ENCODE peak calls at places on chromosomes 16 and 17, in six cellular contexts. A is IMR-90, Z is cardiac fibroblast, B is ascending aorta, H is neural progenitor cell, N is thyroid gland. I is an unnamed sample.

GRCh38 chr16:29734826-29735225 is 11.0 kb downstream of the C16orf54 start:
- DNase-seq in A (peak), Z (no peak), N (no peak), B (no peak), H (no peak), I (no peak)

GRCh38 chr16:81693467-81694303 is 85.4 kb upstream of the PLCG2 start:
- DNase-seq in Z (no peak), A (peak), B (no peak), N (no peak), H (no peak), I (peak)

GRCh38 chr17:15513058-15513858 is 45.8 kb upstream of the CDRT4 start:
- DNase-seq in Z (peak), H (no peak), N (peak), B (no peak), A (peak), I (no peak)

GRCh38 chr17:79987187-79987889 is 48.3 kb downstream of the TBC1D16 start:
- DNase-seq in N (no peak), Z (no peak), B (no peak), H (peak), A (no peak), I (peak)

GRCh38 chr17:29760771-29761682 is 138.3 kb upstream of the CORO6 start:
- DNase-seq in H (peak), A (peak), B (peak), N (peak), Z (peak), I (peak)

GRCh38 chr17:47636273-47637030 is 13.3 kb upstream of the KPNB1 start:
- DNase-seq in H (no peak), N (no peak), B (no peak), A (no peak), Z (no peak), I (no peak)

GRCh38 chr17:46942441-46943217 is 19.7 kb downstream of the GOSR2 start:
- DNase-seq in B (no peak), A (peak), Z (peak), N (peak), H (peak), I (peak)

GRCh38 chr17:48556534-48557401 is 11.9 kb upstream of the HOXB2 start:
- DNase-seq in N (no peak), H (no peak), Z (no peak), A (peak), B (no peak), I (no peak)

GRCh38 chr16:16095646-16096045 is 127.6 kb downstream of the ABCC6 start:
- DNase-seq in Z (peak), A (peak), H (no peak), B (no peak), N (no peak), I (peak)

GRCh38 chr16:31008154-31008950 is 2.1 kb downstream of the STX1B start:
- DNase-seq in N (no peak), Z (no peak), H (no peak), A (peak), B (no peak), I (no peak)

GRCh38 chr16:30142672-30143346 is 19.8 kb upstream of the MAPK3 start:
- DNase-seq in H (peak), Z (no peak), B (no peak), A (no peak), N (no peak), I (no peak)

GRCh38 chr16:88747588-88748301 is 37.3 kb downstream of the PIEZO1 start:
- DNase-seq in B (no peak), H (no peak), N (no peak), A (no peak), Z (no peak), I (no peak)

GRCh38 chr16:23286131-23286532 is 16.0 kb upstream of the SCNN1B start:
- DNase-seq in A (peak), B (no peak), N (no peak), H (no peak), Z (no peak), I (no peak)

GRCh38 chr17:46883871-46884270 is 32.5 kb downstream of the WNT9B start:
- DNase-seq in N (no peak), H (no peak), B (no peak), Z (no peak), A (no peak), I (no peak)

GRCh38 chr17:17372856-17373520 is 69.8 kb downstream of the NT5M start:
- DNase-seq in B (no peak), H (peak), Z (no peak), N (peak), A (no peak), I (no peak)

GRCh38 chr17:13941781-13942180 is 127.5 kb upstream of the COX10 start:
- DNase-seq in N (no peak), A (no peak), H (no peak), Z (no peak), B (no peak), I (no peak)

GRCh38 chr17:47227862-47228261 is 18.7 kb downstream of the MYL4 start:
- DNase-seq in H (no peak), N (no peak), A (no peak), Z (no peak), B (no peak), I (no peak)

GRCh38 chr16:28042856-28043255 is 20.7 kb downstream of the GSG1L start:
- DNase-seq in B (no peak), A (peak), Z (peak), N (no peak), H (no peak), I (no peak)

GRCh38 chr17:64196626-64197025 is 66.4 kb downstream of the TEX2 start:
- DNase-seq in N (no peak), Z (peak), H (no peak), A (peak), B (no peak), I (peak)

GRCh38 chr17:77385750-77386501 is 245.2 kb downstream of the SEC14L1 start:
- DNase-seq in H (no peak), B (no peak), A (no peak), N (peak), Z (peak), I (peak)

GRCh38 chr16:27313422-27314160 is at the start of gene IL4R:
- DNase-seq in Z (peak), A (peak), B (peak), N (peak), H (peak), I (peak)

GRCh38 chr16:8848939-8849391 is 19.8 kb downstream of the CARHSP1 start:
- DNase-seq in B (no peak), N (no peak), A (peak), H (no peak), Z (no peak), I (peak)

GRCh38 chr16:50306287-50306686 is 39.9 kb downstream of the ADCY7 start:
- DNase-seq in H (no peak), Z (no peak), N (peak), B (no peak), A (no peak), I (no peak)

GRCh38 chr17:78257810-78258322 is 26.4 kb downstream of the TMEM235 start:
- DNase-seq in Z (peak), H (no peak), N (no peak), B (no peak), A (peak), I (peak)

GRCh38 chr17:50518265-50519023 is 10.2 kb downstream of the MYCBPAP start:
- DNase-seq in Z (no peak), B (no peak), H (no peak), A (no peak), N (peak), I (peak)

GRCh38 chr16:46883353-46883689 is 841 bp upstream of the GPT2 start:
- DNase-seq in A (no peak), Z (no peak), B (no peak), N (no peak), H (peak), I (no peak)

GRCh38 chr17:81931557-81932332 is 4.2 kb upstream of the MAFG start:
- DNase-seq in Z (no peak), H (no peak), N (no peak), B (no peak), A (no peak), I (no peak)

GRCh38 chr17:1590031-1590746 is 27.6 kb upstream of the PITPNA start:
- DNase-seq in B (no peak), H (no peak), N (peak), Z (peak), A (peak), I (peak)

GRCh38 chr16:89038221-89038721 is 55.4 kb upstream of the ACSF3 start:
- DNase-seq in A (no peak), N (no peak), H (no peak), B (no peak), Z (no peak), I (no peak)

GRCh38 chr16:12191102-12191501 is 214.6 kb downstream of the SNX29 start:
- DNase-seq in N (no peak), B (no peak), A (no peak), Z (no peak), H (no peak), I (no peak)

GRCh38 chr16:70725024-70725911 is 39.4 kb upstream of the MTSS2 start:
- DNase-seq in B (no peak), N (peak), Z (peak), A (no peak), H (no peak), I (peak)

GRCh38 chr16:85274924-85275323 is 162.7 kb upstream of the CIBAR2 start:
- DNase-seq in A (no peak), N (no peak), H (no peak), Z (no peak), B (no peak), I (peak)

GRCh38 chr17:79322216-79323123 is 247.8 kb downstream of the ENGASE start:
- DNase-seq in Z (no peak), B (no peak), N (no peak), A (no peak), H (no peak), I (no peak)

GRCh38 chr17:27323538-27324212 is 29.8 kb downstream of the WSB1 start:
- DNase-seq in H (no peak), Z (peak), B (no peak), N (peak), A (peak), I (peak)

GRCh38 chr17:65593092-65593869 is 31.8 kb upstream of the AXIN2 start:
- DNase-seq in B (no peak), H (no peak), Z (no peak), N (no peak), A (no peak), I (no peak)

GRCh38 chr16:51164167-51164566 is 13.1 kb upstream of the SALL1 start:
- DNase-seq in N (no peak), B (no peak), H (no peak), Z (no peak), A (peak), I (no peak)

GRCh38 chr17:57284583-57284982 is 28.3 kb downstream of the MSI2 start:
- DNase-seq in H (no peak), N (no peak), B (no peak), Z (no peak), A (no peak), I (no peak)

GRCh38 chr17:41528959-41529353 is 848 bp upstream of the KRT19 start:
- DNase-seq in N (peak), A (no peak), B (no peak), H (peak), Z (no peak), I (no peak)

GRCh38 chr17:14014647-14015046 is 54.7 kb upstream of the COX10 start:
- DNase-seq in Z (peak), A (peak), B (no peak), N (no peak), H (no peak), I (no peak)

GRCh38 chr16:12319464-12320030 is 343.0 kb downstream of the SNX29 start:
- DNase-seq in A (no peak), Z (no peak), H (no peak), N (peak), B (no peak), I (no peak)

DNA sequence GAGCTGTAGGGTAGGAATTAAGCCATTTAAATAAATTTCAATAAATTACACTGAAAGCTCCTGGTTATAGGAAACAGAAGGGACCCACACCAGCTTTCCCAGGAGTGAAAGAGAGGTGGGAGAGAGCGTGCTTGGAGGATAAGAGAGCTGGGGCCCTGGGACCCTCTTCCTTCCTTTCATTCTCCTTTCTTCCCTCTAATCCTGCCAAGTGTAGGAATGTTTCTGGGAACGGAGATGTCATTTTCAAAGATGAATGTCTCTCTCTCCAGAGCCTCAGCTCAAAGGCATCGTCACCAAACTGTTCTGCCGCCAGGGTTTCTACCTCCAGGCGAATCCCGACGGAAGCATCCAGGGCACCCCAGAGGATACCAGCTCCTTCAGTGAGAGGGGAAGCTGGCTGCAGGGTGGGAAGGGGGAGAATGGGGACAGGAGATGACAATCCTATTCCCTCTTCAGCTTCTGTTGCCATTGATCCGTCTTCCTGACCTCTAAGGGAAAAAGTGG is 1.9 kb downstream of the FGF11 start:
- DNase-seq in B (no peak), A (no peak), H (no peak), N (no peak), Z (no peak), I (no peak)
- H3K4me3 ChIP-seq in B (no peak), A (no peak), H (peak), N (no peak), Z (no peak), I (no peak)

DNA sequence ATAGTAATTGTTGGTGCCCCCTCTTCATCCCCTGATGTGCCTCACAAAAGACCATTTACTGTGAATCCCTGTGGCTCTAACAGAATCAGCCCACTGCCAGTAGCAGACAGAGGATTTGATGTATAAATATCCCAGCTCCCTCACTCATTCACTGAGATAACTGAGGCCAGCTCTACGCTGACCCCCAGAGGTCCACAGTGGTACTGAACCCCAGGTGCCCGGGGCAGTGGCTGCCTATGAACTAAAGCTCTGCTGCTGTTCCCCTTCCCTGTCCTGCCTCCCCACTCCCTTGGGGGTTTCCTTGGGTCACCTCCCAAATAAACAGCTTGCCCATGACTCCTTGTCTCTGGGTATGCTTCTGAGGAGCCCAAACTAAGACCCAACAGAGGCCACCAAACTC is 295.8 kb downstream of the FOXL1 start:
- DNase-seq in A (no peak), Z (no peak), H (peak), N (no peak), B (no peak), I (no peak)
- TF ChIP-seq CTCF in A (peak), Z (peak), H (peak), N (no peak), B (peak), I (peak)

GRCh38 chr17:9843152-9844010 is 17.7 kb downstream of the GLP2R start:
- DNase-seq in N (no peak), A (peak), Z (no peak), H (no peak), B (no peak), I (peak)

GRCh38 chr17:9844153-9844552 is 18.4 kb downstream of the GLP2R start:
- DNase-seq in A (no peak), N (no peak), Z (no peak), H (no peak), B (no peak), I (no peak)

GRCh38 chr17:9842057-9842758 is 16.5 kb downstream of the GLP2R start:
- DNase-seq in H (no peak), Z (peak), N (peak), B (no peak), A (peak), I (peak)

GRCh38 chr17:9850151-9850550 is 24.4 kb downstream of the GLP2R start:
- DNase-seq in A (no peak), H (no peak), N (no peak), Z (no peak), B (no peak), I (no peak)

DNA sequence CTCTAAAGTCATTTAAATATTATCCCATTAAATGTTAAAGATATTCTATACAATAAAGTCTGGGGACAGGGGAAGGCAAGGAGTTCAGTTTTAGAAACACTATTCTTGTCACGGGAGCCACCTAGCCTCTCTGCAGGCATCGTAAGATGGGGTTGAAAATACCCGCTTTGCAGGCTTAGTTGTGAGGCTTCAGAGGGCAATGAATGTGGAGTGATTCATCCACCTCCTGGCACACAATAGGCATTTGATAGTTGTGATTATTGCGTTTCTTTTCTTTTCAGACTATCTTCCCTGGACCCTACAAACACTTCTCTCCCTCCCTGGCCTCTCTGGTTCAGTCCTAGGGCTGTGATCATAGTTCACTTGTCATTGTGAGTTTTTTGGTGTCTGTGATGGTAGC is 19.6 kb downstream of the GLP2R start:
- DNase-seq in B (no peak), H (no peak), A (no peak), N (no peak), Z (no peak), I (no peak)
- H3K4me3 ChIP-seq in B (no peak), H (no peak), A (no peak), N (no peak), Z (no peak), I (no peak)

GRCh38 chr16:54363760-54364159 is 77.2 kb upstream of the IRX3 start:
- DNase-seq in B (no peak), Z (no peak), H (peak), N (no peak), A (no peak), I (no peak)

GRCh38 chr16:54359555-54359954 is 73.0 kb upstream of the IRX3 start:
- DNase-seq in N (no peak), Z (no peak), A (no peak), H (no peak), B (no peak), I (no peak)

GRCh38 chr16:54362801-54363200 is 76.2 kb upstream of the IRX3 start:
- DNase-seq in A (no peak), Z (no peak), B (no peak), H (no peak), N (no peak), I (no peak)

GRCh38 chr16:54361246-54361645 is 74.7 kb upstream of the IRX3 start:
- DNase-seq in A (no peak), Z (no peak), N (no peak), B (no peak), H (no peak), I (no peak)

GRCh38 chr16:54361813-54362212 is 75.2 kb upstream of the IRX3 start:
- DNase-seq in Z (no peak), A (no peak), B (no peak), N (no peak), H (peak), I (no peak)
- TF ChIP-seq CTCF in Z (no peak), A (no peak), B (no peak), N (no peak), H (peak), I (peak)

GRCh38 chr16:80142940-80143339 is 397.9 kb upstream of the DYNLRB2 start:
- DNase-seq in B (no peak), Z (no peak), A (no peak), H (no peak), N (no peak), I (no peak)
- H3K4me3 ChIP-seq in B (no peak), Z (no peak), A (no peak), H (no peak), N (no peak), I (no peak)

GRCh38 chr16:25371342-25371741 is 113.7 kb upstream of the ZKSCAN2 start:
- DNase-seq in A (no peak), Z (no peak), H (no peak), N (no peak), B (no peak), I (no peak)

GRCh38 chr16:25367773-25368172 is 110.1 kb upstream of the ZKSCAN2 start:
- DNase-seq in N (no peak), A (no peak), H (no peak), Z (no peak), B (no peak), I (no peak)

GRCh38 chr16:25374556-25374955 is 116.9 kb upstream of the ZKSCAN2 start:
- DNase-seq in A (no peak), H (no peak), N (no peak), B (no peak), Z (no peak), I (no peak)

DNA sequence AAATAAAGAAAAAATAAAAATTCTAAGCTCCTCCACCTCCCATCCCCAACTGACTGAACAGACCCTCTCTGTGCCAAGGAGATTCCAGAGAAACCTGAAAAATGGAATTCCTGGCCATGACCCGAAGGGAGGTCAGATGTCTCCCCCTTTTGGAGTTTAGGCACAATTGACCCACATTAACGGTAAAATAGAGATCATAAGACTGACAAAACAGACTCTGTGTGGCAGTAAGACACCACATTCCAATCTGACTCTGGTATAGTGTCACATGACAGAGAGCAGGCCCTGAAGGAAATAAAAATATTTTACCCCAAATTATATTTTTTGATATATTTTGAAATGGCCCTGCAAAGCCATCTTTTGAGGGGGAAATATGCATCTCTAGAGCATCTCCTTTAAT is 115.1 kb upstream of the ZKSCAN2 start:
- DNase-seq in B (no peak), A (no peak), H (no peak), N (no peak), Z (no peak), I (no peak)
- TF ChIP-seq CTCF in B (no peak), A (no peak), H (peak), N (no peak), Z (no peak), I (no peak)

GRCh38 chr16:68564367-68564985 is 25.4 kb downstream of the ZFP90 start:
- DNase-seq in H (peak), Z (peak), B (no peak), A (peak), N (no peak), I (peak)
- H3K4me3 ChIP-seq in H (no peak), Z (no peak), B (peak), A (no peak), N (no peak), I (no peak)

DNA sequence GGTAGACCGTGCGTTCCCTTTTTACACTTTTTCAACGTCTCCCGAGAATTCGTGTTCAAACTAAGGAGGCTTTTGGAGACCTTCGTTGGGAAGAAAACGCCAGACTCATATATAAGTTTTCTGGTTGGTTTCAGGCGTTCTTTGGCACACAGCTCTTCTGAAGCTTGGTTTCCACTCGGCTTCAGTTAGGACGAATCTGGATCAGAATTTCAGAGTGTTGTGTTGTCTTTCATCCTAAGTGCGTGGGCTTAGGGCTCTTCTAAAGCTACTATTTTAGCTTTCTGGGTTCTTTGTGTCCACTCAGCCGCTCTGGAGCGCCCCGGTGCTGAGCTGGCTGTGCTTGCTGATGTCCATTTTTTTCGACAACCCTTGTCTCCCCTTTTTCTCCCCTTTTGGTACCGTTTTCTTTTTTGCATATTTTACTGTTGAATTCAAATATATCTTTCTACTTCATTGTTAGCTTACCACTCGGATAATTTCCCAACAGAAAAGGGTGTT is 1.1 kb downstream of the SRRM2 start:
- DNase-seq in B (no peak), A (no peak), Z (peak), H (peak), N (peak), I (no peak)
- TF ChIP-seq CTCF in B (no peak), A (no peak), Z (no peak), H (no peak), N (no peak), I (no peak)